ENCODE peak calls at places on chromosomes 5 and 9, in nine cellular contexts. B, E, O, V, F, K, G, A and R are unnamed samples.

GRCh38 chr9:89878003-89878411 is 273.2 kb downstream of the GADD45G start:
- DNase-seq in B (no peak), E (no peak), O (no peak), V (no peak), F (no peak), K (no peak), G (no peak), A (no peak), R (no peak)

GRCh38 chr5:53488195-53488594 is 7.8 kb downstream of the FST start:
- DNase-seq in B (no peak), E (no peak), O (no peak), V (no peak), F (no peak), K (no peak), G (no peak), A (no peak), R (no peak)

GRCh38 chr9:126173929-126174328 is 152.7 kb upstream of the MVB12B start:
- DNase-seq in B (no peak), E (no peak), O (no peak), V (no peak), F (no peak), K (no peak), G (no peak), A (no peak), R (no peak)

GRCh38 chr9:110192531-110193326 is 15.2 kb downstream of the C9orf152 start:
- DNase-seq in B (no peak), E (no peak), O (no peak), V (no peak), F (no peak), K (peak), G (no peak), A (peak), R (no peak)

GRCh38 chr9:118761016-118761790 is 608.0 kb downstream of the BRINP1 start:
- DNase-seq in B (no peak), E (no peak), O (no peak), V (no peak), F (no peak), K (peak), G (no peak), A (no peak), R (no peak)

GRCh38 chr9:20620658-20621552 is 1.4 kb downstream of the MLLT3 start:
- DNase-seq in B (peak), E (no peak), O (no peak), V (no peak), F (peak), K (peak), G (no peak), A (peak), R (peak)

GRCh38 chr5:103801681-103802080 is 239.1 kb upstream of the NUDT12 start:
- DNase-seq in B (no peak), E (no peak), O (no peak), V (no peak), F (no peak), K (no peak), G (no peak), A (no peak), R (no peak)

GRCh38 chr5:134099288-134099872 is 15.1 kb upstream of the TCF7 start:
- DNase-seq in B (no peak), E (no peak), O (no peak), V (no peak), F (no peak), K (no peak), G (no peak), A (peak), R (no peak)

GRCh38 chr5:50583621-50584020 is 82.8 kb upstream of the PARP8 start:
- DNase-seq in B (no peak), E (no peak), O (no peak), V (no peak), F (no peak), K (no peak), G (no peak), A (no peak), R (no peak)

GRCh38 chr5:80569086-80569960 is 757 bp downstream of the ANKRD34B start:
- DNase-seq in B (no peak), E (no peak), O (no peak), V (no peak), F (no peak), K (no peak), G (no peak), A (peak), R (no peak)

GRCh38 chr5:7391215-7391614 is 4.7 kb upstream of the ADCY2 start:
- DNase-seq in B (no peak), E (no peak), O (no peak), V (no peak), F (no peak), K (peak), G (no peak), A (no peak), R (no peak)

GRCh38 chr9:114681594-114682332 is at the start of gene TEX48:
- DNase-seq in B (peak), E (peak), O (no peak), V (no peak), F (peak), K (peak), G (no peak), A (peak), R (peak)

GRCh38 chr5:75374394-75374814 is 37.4 kb downstream of the HMGCR start:
- DNase-seq in B (no peak), E (no peak), O (no peak), V (no peak), F (no peak), K (no peak), G (no peak), A (no peak), R (no peak)

GRCh38 chr5:15718411-15719178 is 218.6 kb downstream of the FBXL7 start:
- DNase-seq in B (no peak), E (no peak), O (no peak), V (no peak), F (no peak), K (no peak), G (no peak), A (no peak), R (no peak)

GRCh38 chr5:32642276-32643002 is 57.1 kb downstream of the SUB1 start:
- DNase-seq in B (no peak), E (no peak), O (peak), V (no peak), F (no peak), K (no peak), G (no peak), A (no peak), R (no peak)

GRCh38 chr9:72467766-72468738 is 53.4 kb upstream of the TMC1 start:
- DNase-seq in B (no peak), E (no peak), O (no peak), V (no peak), F (no peak), K (no peak), G (no peak), A (no peak), R (no peak)

GRCh38 chr9:127250896-127251391 is 13.6 kb upstream of the GARNL3 start:
- DNase-seq in B (no peak), E (no peak), O (no peak), V (no peak), F (no peak), K (no peak), G (no peak), A (no peak), R (no peak)

GRCh38 chr5:119409235-119409815 is 43.0 kb upstream of the HSD17B4 start:
- DNase-seq in B (no peak), E (no peak), O (no peak), V (no peak), F (no peak), K (no peak), G (no peak), A (peak), R (no peak)

GRCh38 chr5:177448244-177448950 is 1.8 kb downstream of the PRR7 start:
- DNase-seq in B (no peak), E (no peak), O (no peak), V (no peak), F (no peak), K (no peak), G (no peak), A (no peak), R (no peak)

GRCh38 chr9:6090272-6090671 is 74.8 kb upstream of the RANBP6 start:
- DNase-seq in B (no peak), E (no peak), O (no peak), V (no peak), F (no peak), K (no peak), G (no peak), A (no peak), R (no peak)

GRCh38 chr9:93183663-93184438 is at the start of gene WNK2:
- DNase-seq in B (peak), E (no peak), O (no peak), V (no peak), F (peak), K (peak), G (no peak), A (no peak), R (peak)

GRCh38 chr5:44332360-44332971 is 56.8 kb downstream of the FGF10 start:
- DNase-seq in B (no peak), E (peak), O (peak), V (no peak), F (no peak), K (peak), G (no peak), A (peak), R (no peak)

GRCh38 chr5:21678526-21678925 is 1174.6 kb downstream of the CDH12 start:
- DNase-seq in B (no peak), E (no peak), O (no peak), V (no peak), F (no peak), K (no peak), G (no peak), A (no peak), R (no peak)

GRCh38 chr9:125472926-125473701 is 211.5 kb downstream of the GAPVD1 start:
- DNase-seq in B (no peak), E (no peak), O (no peak), V (no peak), F (no peak), K (peak), G (no peak), A (no peak), R (no peak)